ENCODE peak calls at places on chromosomes 16 and 17, in five cellular contexts. One of them, this sample, is unnamed.
A peak's percentile ranks its signal among the peaks of the same experiment; 100 is the strongest.

GRCh38 chr17:74361613-74362391 is at the start of gene BTBD17:
- DNase-seq in right cardiac atrium: peak; percentile 58
- DNase-seq in OCI-LY7: no peak
- DNase-seq in HFF-Myc: no peak
- DNase-seq in PC-9: no peak
- DNase-seq in this sample: peak; percentile 15

GRCh38 chr17:75191584-75191983 is 8.8 kb upstream of the SUMO2 start:
- DNase-seq in HFF-Myc: no peak
- DNase-seq in OCI-LY7: no peak
- DNase-seq in PC-9: no peak
- DNase-seq in right cardiac atrium: no peak
- DNase-seq in this sample: no peak

GRCh38 chr17:860805-861204 is 78.7 kb downstream of the MRM3 start:
- DNase-seq in HFF-Myc: no peak
- DNase-seq in right cardiac atrium: no peak
- DNase-seq in OCI-LY7: no peak
- DNase-seq in PC-9: no peak
- DNase-seq in this sample: no peak

GRCh38 chr17:69357701-69358100 is 30.8 kb upstream of the ABCA5 start:
- DNase-seq in OCI-LY7: peak; percentile 17
- DNase-seq in right cardiac atrium: no peak
- DNase-seq in HFF-Myc: no peak
- DNase-seq in PC-9: no peak
- DNase-seq in this sample: peak; percentile 37

GRCh38 chr17:61139219-61139618 is 260.4 kb upstream of the TBX2 start:
- DNase-seq in HFF-Myc: peak; percentile 74
- DNase-seq in OCI-LY7: peak; percentile 59
- DNase-seq in PC-9: peak; percentile 71
- DNase-seq in right cardiac atrium: no peak
- DNase-seq in this sample: peak; percentile 49

GRCh38 chr16:12186774-12187335 is 210.3 kb downstream of the SNX29 start:
- DNase-seq in right cardiac atrium: no peak
- DNase-seq in OCI-LY7: no peak
- DNase-seq in HFF-Myc: no peak
- DNase-seq in PC-9: peak; percentile 76
- DNase-seq in this sample: peak; percentile 2

GRCh38 chr16:81524382-81524781 is 79.8 kb downstream of the CMIP start:
- DNase-seq in OCI-LY7: no peak
- DNase-seq in PC-9: no peak
- DNase-seq in HFF-Myc: no peak
- DNase-seq in right cardiac atrium: no peak
- DNase-seq in this sample: no peak

GRCh38 chr16:29995911-29996772 is at the start of gene INO80E:
- DNase-seq in HFF-Myc: peak; percentile 90
- DNase-seq in PC-9: peak; percentile 91
- DNase-seq in OCI-LY7: peak; percentile 99
- DNase-seq in right cardiac atrium: peak; percentile 99
- DNase-seq in this sample: peak; percentile 89

GRCh38 chr17:50361561-50362480 is 11.2 kb downstream of the MRPL27 start:
- DNase-seq in right cardiac atrium: peak; percentile 59
- DNase-seq in PC-9: peak; percentile 56
- DNase-seq in OCI-LY7: peak; percentile 77
- DNase-seq in HFF-Myc: peak; percentile 39
- DNase-seq in this sample: peak; percentile 63

GRCh38 chr16:84768061-84768797 is 51.6 kb upstream of the CRISPLD2 start:
- DNase-seq in right cardiac atrium: no peak
- DNase-seq in HFF-Myc: no peak
- DNase-seq in PC-9: no peak
- DNase-seq in OCI-LY7: no peak
- DNase-seq in this sample: no peak

GRCh38 chr16:5979905-5980550 is 882.4 kb upstream of the EEF2KMT start:
- DNase-seq in PC-9: no peak
- DNase-seq in right cardiac atrium: no peak
- DNase-seq in HFF-Myc: no peak
- DNase-seq in OCI-LY7: no peak
- DNase-seq in this sample: no peak

GRCh38 chr16:88727871-88728270 is 21.6 kb downstream of the CTU2 start:
- DNase-seq in OCI-LY7: no peak
- DNase-seq in PC-9: no peak
- DNase-seq in right cardiac atrium: no peak
- DNase-seq in HFF-Myc: no peak
- DNase-seq in this sample: no peak

GRCh38 chr17:38328620-38329019 is 15.1 kb downstream of the GPR179 start:
- DNase-seq in right cardiac atrium: no peak
- DNase-seq in OCI-LY7: peak; percentile 55
- DNase-seq in HFF-Myc: no peak
- DNase-seq in PC-9: no peak
- DNase-seq in this sample: no peak

GRCh38 chr16:46573008-46573833 is 48.0 kb downstream of the SHCBP1 start:
- DNase-seq in OCI-LY7: no peak
- DNase-seq in PC-9: peak; percentile 46
- DNase-seq in right cardiac atrium: no peak
- DNase-seq in HFF-Myc: peak; percentile 21
- DNase-seq in this sample: peak; percentile 25

GRCh38 chr17:4678448-4679026 is 25.4 kb downstream of the PELP1 start:
- DNase-seq in PC-9: peak; percentile 92
- DNase-seq in right cardiac atrium: no peak
- DNase-seq in HFF-Myc: peak; percentile 61
- DNase-seq in OCI-LY7: no peak
- DNase-seq in this sample: peak; percentile 96

GRCh38 chr16:9901-10665 is 43.3 kb downstream of the POLR3K start:
- DNase-seq in OCI-LY7: no peak
- DNase-seq in PC-9: no peak
- DNase-seq in HFF-Myc: no peak
- DNase-seq in right cardiac atrium: no peak
- DNase-seq in this sample: no peak

GRCh38 chr16:62615526-62615925 is 579.3 kb upstream of the CDH8 start:
- DNase-seq in right cardiac atrium: no peak
- DNase-seq in HFF-Myc: no peak
- DNase-seq in PC-9: no peak
- DNase-seq in OCI-LY7: no peak
- DNase-seq in this sample: no peak

GRCh38 chr17:66422181-66422580 is 119.8 kb downstream of the PRKCA start:
- DNase-seq in HFF-Myc: no peak
- DNase-seq in PC-9: no peak
- DNase-seq in right cardiac atrium: no peak
- DNase-seq in OCI-LY7: no peak
- DNase-seq in this sample: peak; percentile 51

GRCh38 chr16:21946889-21947635 is 6.1 kb upstream of the UQCRC2 start:
- DNase-seq in PC-9: peak; percentile 59
- DNase-seq in OCI-LY7: no peak
- DNase-seq in right cardiac atrium: no peak
- DNase-seq in HFF-Myc: no peak
- DNase-seq in this sample: peak; percentile 74

GRCh38 chr16:50534556-50534955 is 13.6 kb upstream of the NKD1 start:
- DNase-seq in OCI-LY7: no peak
- DNase-seq in PC-9: no peak
- DNase-seq in HFF-Myc: no peak
- DNase-seq in right cardiac atrium: no peak
- DNase-seq in this sample: no peak

GRCh38 chr16:2511128-2511785 is 2.5 kb upstream of the ATP6V0C start:
- DNase-seq in HFF-Myc: no peak
- DNase-seq in OCI-LY7: no peak
- DNase-seq in right cardiac atrium: peak; percentile 81
- DNase-seq in PC-9: no peak
- DNase-seq in this sample: peak; percentile 42

GRCh38 chr16:46673320-46674013 is 15.5 kb downstream of the VPS35 start:
- DNase-seq in OCI-LY7: peak; percentile 78
- DNase-seq in PC-9: no peak
- DNase-seq in right cardiac atrium: peak; percentile 23
- DNase-seq in HFF-Myc: no peak
- DNase-seq in this sample: peak; percentile 64

GRCh38 chr17:9371019-9371418 is 204.6 kb downstream of the STX8 start:
- DNase-seq in HFF-Myc: no peak
- DNase-seq in PC-9: peak; percentile 58
- DNase-seq in OCI-LY7: no peak
- DNase-seq in right cardiac atrium: no peak
- DNase-seq in this sample: peak; percentile 98

GRCh38 chr16:26196806-26197205 is 505.0 kb downstream of the HS3ST4 start:
- DNase-seq in right cardiac atrium: no peak
- DNase-seq in HFF-Myc: no peak
- DNase-seq in OCI-LY7: no peak
- DNase-seq in PC-9: no peak
- DNase-seq in this sample: no peak

GRCh38 chr16:6573577-6573976 is 759.1 kb upstream of the RBFOX1 start:
- DNase-seq in HFF-Myc: no peak
- DNase-seq in right cardiac atrium: no peak
- DNase-seq in PC-9: no peak
- DNase-seq in OCI-LY7: no peak
- DNase-seq in this sample: no peak

GRCh38 chr16:1300664-1301476 is 8.6 kb upstream of the UBE2I start:
- DNase-seq in PC-9: no peak
- DNase-seq in OCI-LY7: peak; percentile 69
- DNase-seq in HFF-Myc: no peak
- DNase-seq in right cardiac atrium: peak; percentile 69
- DNase-seq in this sample: no peak

GRCh38 chr16:75714661-75715060 is 11.6 kb downstream of the CPHXL start:
- DNase-seq in HFF-Myc: no peak
- DNase-seq in PC-9: no peak
- DNase-seq in right cardiac atrium: no peak
- DNase-seq in OCI-LY7: no peak
- DNase-seq in this sample: no peak

GRCh38 chr16:78970650-78971049 is 629.9 kb downstream of the MAF start:
- DNase-seq in right cardiac atrium: no peak
- DNase-seq in HFF-Myc: no peak
- DNase-seq in OCI-LY7: no peak
- DNase-seq in PC-9: no peak
- DNase-seq in this sample: no peak

GRCh38 chr17:79029327-79030009 is 5.5 kb downstream of the C1QTNF1 start:
- DNase-seq in PC-9: no peak
- DNase-seq in OCI-LY7: no peak
- DNase-seq in right cardiac atrium: peak; percentile 15
- DNase-seq in HFF-Myc: no peak
- DNase-seq in this sample: no peak

GRCh38 chr17:79028496-79029326 is 4.7 kb downstream of the C1QTNF1 start:
- DNase-seq in OCI-LY7: no peak
- DNase-seq in PC-9: no peak
- DNase-seq in right cardiac atrium: peak; percentile 16
- DNase-seq in HFF-Myc: no peak
- DNase-seq in this sample: no peak

GRCh38 chr17:79027925-79028491 is 4.0 kb downstream of the C1QTNF1 start:
- DNase-seq in OCI-LY7: no peak
- DNase-seq in right cardiac atrium: peak; percentile 73
- DNase-seq in HFF-Myc: no peak
- DNase-seq in PC-9: no peak
- DNase-seq in this sample: no peak

GRCh38 chr17:79026345-79027273 is 2.6 kb downstream of the C1QTNF1 start:
- DNase-seq in right cardiac atrium: no peak
- DNase-seq in OCI-LY7: no peak
- DNase-seq in PC-9: peak; percentile 66
- DNase-seq in HFF-Myc: peak; percentile 72
- DNase-seq in this sample: peak; percentile 46

GRCh38 chr17:79027274-79027924 is 3.4 kb downstream of the C1QTNF1 start:
- DNase-seq in right cardiac atrium: no peak
- DNase-seq in OCI-LY7: no peak
- DNase-seq in PC-9: no peak
- DNase-seq in HFF-Myc: no peak
- DNase-seq in this sample: no peak
- H3K4me3 ChIP-seq in right cardiac atrium: peak overlapping the region; percentile 52
- H3K4me3 ChIP-seq in OCI-LY7: no peak overlapping the region
- H3K4me3 ChIP-seq in PC-9: no peak overlapping the region
- H3K4me3 ChIP-seq in HFF-Myc: no peak overlapping the region
- H3K4me3 ChIP-seq in this sample: no peak overlapping the region

GRCh38 chr17:39606434-39607056 is 1.2 kb downstream of the NEUROD2 start:
- DNase-seq in OCI-LY7: no peak
- DNase-seq in PC-9: no peak
- DNase-seq in right cardiac atrium: no peak
- DNase-seq in HFF-Myc: no peak
- DNase-seq in this sample: no peak

GRCh38 chr17:39608142-39608541 is 422 bp upstream of the NEUROD2 start:
- DNase-seq in right cardiac atrium: no peak
- DNase-seq in OCI-LY7: no peak
- DNase-seq in PC-9: no peak
- DNase-seq in HFF-Myc: no peak
- DNase-seq in this sample: no peak

GRCh38 chr17:39608601-39609000 is 881 bp upstream of the NEUROD2 start:
- DNase-seq in OCI-LY7: no peak
- DNase-seq in PC-9: no peak
- DNase-seq in HFF-Myc: no peak
- DNase-seq in right cardiac atrium: no peak
- DNase-seq in this sample: no peak

GRCh38 chr17:39607057-39607850 is 466 bp downstream of the NEUROD2 start:
- DNase-seq in OCI-LY7: no peak
- DNase-seq in PC-9: no peak
- DNase-seq in right cardiac atrium: no peak
- DNase-seq in HFF-Myc: no peak
- DNase-seq in this sample: no peak

DNA sequence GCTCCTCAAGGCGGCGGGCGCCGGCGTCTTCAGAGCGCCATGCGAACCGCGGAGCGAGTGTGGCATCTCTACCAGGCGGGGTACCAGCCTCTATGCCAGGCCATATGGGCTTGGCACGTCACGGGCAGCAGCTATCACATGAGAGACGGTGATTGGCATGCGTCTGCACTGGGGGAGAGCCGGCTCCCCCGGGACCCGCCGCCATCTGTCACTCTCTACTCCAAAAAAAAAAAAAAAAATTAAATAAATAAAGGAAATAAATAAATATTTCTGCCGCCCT is at the start of gene NEUROD2:
- DNase-seq in HFF-Myc: no peak
- DNase-seq in PC-9: no peak
- DNase-seq in OCI-LY7: no peak
- DNase-seq in right cardiac atrium: no peak
- DNase-seq in this sample: no peak
- H3K4me3 ChIP-seq in HFF-Myc: no peak within 1 kb of the TSS
- H3K4me3 ChIP-seq in PC-9: no peak within 1 kb of the TSS
- H3K4me3 ChIP-seq in OCI-LY7: no peak within 1 kb of the TSS
- H3K4me3 ChIP-seq in right cardiac atrium: peak within 1 kb of the TSS; percentile 12
- H3K4me3 ChIP-seq in this sample: no peak within 1 kb of the TSS

GRCh38 chr17:81488276-81488860 is 24.2 kb downstream of the ACTG1 start:
- DNase-seq in PC-9: no peak
- DNase-seq in right cardiac atrium: no peak
- DNase-seq in HFF-Myc: no peak
- DNase-seq in OCI-LY7: peak; percentile 45
- DNase-seq in this sample: no peak
- H3K4me3 ChIP-seq in PC-9: peak overlapping the region; percentile 55
- H3K4me3 ChIP-seq in right cardiac atrium: peak overlapping the region; percentile 79
- H3K4me3 ChIP-seq in HFF-Myc: peak overlapping the region; percentile 41
- H3K4me3 ChIP-seq in OCI-LY7: peak overlapping the region; percentile 65
- H3K4me3 ChIP-seq in this sample: peak overlapping the region; percentile 67

GRCh38 chr17:31286587-31286986 is 10.5 kb downstream of the OMG start:
- DNase-seq in HFF-Myc: no peak
- DNase-seq in right cardiac atrium: no peak
- DNase-seq in OCI-LY7: no peak
- DNase-seq in PC-9: no peak
- DNase-seq in this sample: no peak

GRCh38 chr17:31275126-31275525 is 21.9 kb downstream of the OMG start:
- DNase-seq in right cardiac atrium: no peak
- DNase-seq in HFF-Myc: no peak
- DNase-seq in PC-9: no peak
- DNase-seq in OCI-LY7: no peak
- DNase-seq in this sample: peak; percentile 58

GRCh38 chr17:31283841-31284240 is 13.2 kb downstream of the OMG start:
- DNase-seq in HFF-Myc: no peak
- DNase-seq in PC-9: no peak
- DNase-seq in OCI-LY7: no peak
- DNase-seq in right cardiac atrium: no peak
- DNase-seq in this sample: no peak

GRCh38 chr17:31279401-31279800 is 17.6 kb downstream of the OMG start:
- DNase-seq in PC-9: no peak
- DNase-seq in right cardiac atrium: no peak
- DNase-seq in OCI-LY7: no peak
- DNase-seq in HFF-Myc: no peak
- DNase-seq in this sample: no peak

GRCh38 chr17:31281061-31281460 is 16.0 kb downstream of the OMG start:
- DNase-seq in HFF-Myc: no peak
- DNase-seq in PC-9: no peak
- DNase-seq in right cardiac atrium: no peak
- DNase-seq in OCI-LY7: no peak
- DNase-seq in this sample: no peak
- H3K4me3 ChIP-seq in HFF-Myc: no peak overlapping the region
- H3K4me3 ChIP-seq in PC-9: no peak overlapping the region
- H3K4me3 ChIP-seq in right cardiac atrium: no peak overlapping the region
- H3K4me3 ChIP-seq in OCI-LY7: no peak overlapping the region
- H3K4me3 ChIP-seq in this sample: no peak overlapping the region

This sample was measured in bronchial epithelial cell.